ENCODE peak calls at places on chromosomes 6 and 20, in six cellular contexts. R is Peyer's patch, K is HT-29, V is A172, H is progenitor cell of endocrine pancreas, F is NCI-H460. B is an unnamed sample.
A peak's percentile ranks its signal among the peaks of the same experiment; 100 is the strongest.

GRCh38 chr6:142242269-142242668 is 59.5 kb upstream of the ADGRG6 start:
- DNase-seq in V (no peak), H (no peak), R (no peak), K (no peak), F (no peak), B (no peak)

GRCh38 chr6:46509063-46509462 is 17.8 kb upstream of the RCAN2 start:
- DNase-seq in H (no peak), R (no peak), V (no peak), K (no peak), F (no peak), B (no peak)

GRCh38 chr20:62487564-62488086 is 11.8 kb upstream of the GATA5 start:
- DNase-seq in K (no peak), R (no peak), H (no peak), V (no peak), F (no peak), B (no peak)

GRCh38 chr6:154566866-154567265 is 56.4 kb upstream of the CNKSR3 start:
- DNase-seq in V (no peak), F (no peak), H (no peak), R (peak; percentile 72), K (no peak), B (no peak)

GRCh38 chr20:57894096-57894495 is 184.3 kb upstream of the PMEPA1 start:
- DNase-seq in V (no peak), H (no peak), K (no peak), R (no peak), F (no peak), B (no peak)

GRCh38 chr6:142728367-142728766 is 216.6 kb downstream of the HIVEP2 start:
- DNase-seq in R (no peak), V (no peak), H (no peak), F (no peak), K (peak; percentile 80), B (peak; percentile 80)

GRCh38 chr6:157893238-157893637 is 70.2 kb downstream of the SNX9 start:
- DNase-seq in R (no peak), K (no peak), F (no peak), H (no peak), V (no peak), B (no peak)

GRCh38 chr6:37653933-37654565 is 43.6 kb downstream of the MDGA1 start:
- DNase-seq in H (no peak), R (peak; percentile 75), K (peak; percentile 81), F (peak; percentile 17), V (peak; percentile 62), B (peak; percentile 45)

GRCh38 chr6:40931927-40932326 is 107.1 kb downstream of the UNC5CL start:
- DNase-seq in V (peak; percentile 60), R (no peak), F (no peak), K (no peak), H (no peak), B (peak; percentile 68)

GRCh38 chr20:32484221-32485125 is 100.7 kb downstream of the NOL4L start:
- DNase-seq in V (no peak), F (no peak), R (peak; percentile 67), H (peak; percentile 77), K (peak; percentile 51), B (no peak)

GRCh38 chr6:32763417-32763816 is at the start of gene HLA-DQB2:
- DNase-seq in H (no peak), V (no peak), K (no peak), F (no peak), R (no peak), B (no peak)

GRCh38 chr6:11262231-11262630 is 29.8 kb upstream of the NEDD9 start:
- DNase-seq in V (no peak), F (no peak), H (no peak), K (no peak), R (no peak), B (no peak)

GRCh38 chr6:107320126-107320525 is 139.2 kb downstream of the PDSS2 start:
- DNase-seq in K (no peak), R (no peak), F (no peak), V (no peak), H (no peak), B (no peak)

GRCh38 chr6:81450180-81450579 is 302.3 kb downstream of the TENT5A start:
- DNase-seq in V (peak; percentile 8), K (peak; percentile 51), H (no peak), R (peak; percentile 46), F (peak; percentile 80), B (peak; percentile 5)

GRCh38 chr20:50309280-50309763 is 118.7 kb downstream of the CEBPB start:
- DNase-seq in R (no peak), F (peak; percentile 44), V (peak; percentile 71), H (no peak), K (no peak), B (no peak)

GRCh38 chr6:154731296-154732218 is 1.7 kb upstream of the SCAF8 start:
- DNase-seq in K (no peak), F (no peak), H (no peak), R (no peak), V (no peak), B (no peak)

GRCh38 chr6:116945809-116946208 is 68.8 kb downstream of the RFX6 start:
- DNase-seq in K (peak; percentile 59), F (no peak), R (no peak), H (no peak), V (peak; percentile 28), B (peak; percentile 76)

GRCh38 chr6:42710316-42710715 is 12.1 kb downstream of the PRPH2 start:
- DNase-seq in K (no peak), F (no peak), R (no peak), V (no peak), H (no peak), B (no peak)

GRCh38 chr6:45665859-45666258 is 288.1 kb upstream of the SUPT3H start:
- DNase-seq in K (no peak), H (no peak), F (no peak), V (no peak), R (no peak), B (no peak)

GRCh38 chr6:167678102-167679101 is 148.3 kb upstream of the AFDN start:
- DNase-seq in F (no peak), R (peak; percentile 69), K (no peak), H (peak; percentile 54), V (no peak), B (no peak)

GRCh38 chr20:8043687-8044278 is 24.2 kb upstream of the TMX4 start:
- DNase-seq in R (peak; percentile 57), V (peak; percentile 58), H (no peak), K (peak; percentile 84), F (peak; percentile 72), B (peak; percentile 72)

GRCh38 chr6:107730106-107730505 is 94.0 kb downstream of the SCML4 start:
- DNase-seq in R (peak; percentile 78), V (no peak), K (no peak), H (no peak), F (no peak), B (no peak)

GRCh38 chr6:52610745-52611355 is 34.0 kb upstream of the TRAM2 start:
- DNase-seq in K (peak; percentile 72), F (no peak), R (no peak), V (peak; percentile 65), H (no peak), B (peak; percentile 75)

GRCh38 chr6:140806431-140806830 is 1326.3 kb upstream of the GJE1 start:
- DNase-seq in F (no peak), H (no peak), K (no peak), V (no peak), R (no peak), B (no peak)

GRCh38 chr20:41316602-41317535 is 662 bp downstream of the ZHX3 start:
- DNase-seq in H (peak; percentile 61), F (peak; percentile 41), K (peak; percentile 53), V (peak; percentile 72), R (peak; percentile 92), B (peak; percentile 80)

GRCh38 chr6:38142178-38142902 is 322.8 kb downstream of the ZFAND3 start:
- DNase-seq in F (no peak), H (no peak), R (no peak), V (no peak), K (no peak), B (no peak)

GRCh38 chr6:151230277-151230577 is 9.5 kb upstream of the AKAP12 start:
- DNase-seq in K (no peak), H (no peak), V (no peak), F (no peak), R (no peak), B (no peak)

GRCh38 chr20:38874460-38875169 is 51.6 kb upstream of the FAM83D start:
- DNase-seq in H (no peak), K (no peak), R (peak; percentile 63), F (no peak), V (no peak), B (no peak)

GRCh38 chr20:37989601-37990001 is 43.7 kb downstream of the TTI1 start:
- DNase-seq in K (peak; percentile 96), R (peak; percentile 78), V (no peak), F (no peak), H (no peak), B (peak; percentile 47)

GRCh38 chr6:138572200-138572875 is 73.0 kb upstream of the NHSL1 start:
- DNase-seq in V (peak; percentile 20), R (peak; percentile 76), K (peak; percentile 83), F (no peak), H (peak; percentile 68), B (peak; percentile 89)

GRCh38 chr20:40948352-40949267 is 80.0 kb upstream of the TOP1 start:
- DNase-seq in R (no peak), V (peak; percentile 81), H (no peak), K (no peak), F (no peak), B (peak; percentile 51)

GRCh38 chr6:55704421-55704820 is 125.4 kb upstream of the HMGCLL1 start:
- DNase-seq in H (no peak), V (peak; percentile 56), R (no peak), F (no peak), K (no peak), B (peak; percentile 91)

B was measured in epithelial cell of esophagus.